ENCODE peak calls at places on chromosomes 3 and 15, in eight cellular contexts. One of them, this sample, is unnamed.

GRCh38 chr15:39934415-39935044 is 615 bp downstream of the EIF2AK4 start:
- DNase-seq in OCI-LY7: no peak
- DNase-seq in bronchial epithelial cell: peak; percentile 22
- DNase-seq in fibroblast of pulmonary artery: peak; percentile 29
- DNase-seq in cardiac fibroblast: peak; percentile 35
- DNase-seq in A673: peak; percentile 31
- DNase-seq in tibial artery: no peak
- DNase-seq in kidney epithelial cell: no peak
- DNase-seq in this sample: peak; percentile 19

GRCh38 chr3:136994772-136995516 is 37.2 kb downstream of the IL20RB start:
- DNase-seq in OCI-LY7: no peak
- DNase-seq in bronchial epithelial cell: peak; percentile 99
- DNase-seq in fibroblast of pulmonary artery: peak; percentile 99
- DNase-seq in cardiac fibroblast: peak; percentile 99
- DNase-seq in A673: peak; percentile 89
- DNase-seq in tibial artery: peak; percentile 94
- DNase-seq in kidney epithelial cell: no peak
- DNase-seq in this sample: peak; percentile 98

GRCh38 chr15:64596701-64597468 is 136.5 kb downstream of the ZNF609 start:
- DNase-seq in OCI-LY7: no peak
- DNase-seq in bronchial epithelial cell: no peak
- DNase-seq in fibroblast of pulmonary artery: peak; percentile 80
- DNase-seq in cardiac fibroblast: peak; percentile 81
- DNase-seq in A673: peak; percentile 70
- DNase-seq in tibial artery: no peak
- DNase-seq in kidney epithelial cell: no peak
- DNase-seq in this sample: no peak

GRCh38 chr3:146359841-146360240 is 108.9 kb upstream of the PLSCR4 start:
- DNase-seq in OCI-LY7: no peak
- DNase-seq in bronchial epithelial cell: no peak
- DNase-seq in fibroblast of pulmonary artery: no peak
- DNase-seq in cardiac fibroblast: no peak
- DNase-seq in A673: no peak
- DNase-seq in tibial artery: no peak
- DNase-seq in kidney epithelial cell: no peak
- DNase-seq in this sample: no peak

GRCh38 chr3:38968891-38969290 is 82.9 kb downstream of the SCN11A start:
- DNase-seq in OCI-LY7: no peak
- DNase-seq in bronchial epithelial cell: no peak
- DNase-seq in fibroblast of pulmonary artery: no peak
- DNase-seq in cardiac fibroblast: no peak
- DNase-seq in A673: no peak
- DNase-seq in tibial artery: no peak
- DNase-seq in kidney epithelial cell: no peak
- DNase-seq in this sample: no peak

GRCh38 chr3:8565376-8565775 is 63.8 kb downstream of the LMCD1 start:
- DNase-seq in OCI-LY7: no peak
- DNase-seq in bronchial epithelial cell: no peak
- DNase-seq in fibroblast of pulmonary artery: no peak
- DNase-seq in cardiac fibroblast: no peak
- DNase-seq in A673: no peak
- DNase-seq in tibial artery: no peak
- DNase-seq in kidney epithelial cell: no peak
- DNase-seq in this sample: no peak

GRCh38 chr15:91289324-91289723 is 189.3 kb downstream of the SV2B start:
- DNase-seq in OCI-LY7: peak; percentile 38
- DNase-seq in bronchial epithelial cell: no peak
- DNase-seq in fibroblast of pulmonary artery: no peak
- DNase-seq in cardiac fibroblast: no peak
- DNase-seq in A673: peak; percentile 16
- DNase-seq in tibial artery: no peak
- DNase-seq in kidney epithelial cell: no peak
- DNase-seq in this sample: no peak

GRCh38 chr3:178483704-178484103 is 52.5 kb upstream of the KCNMB2 start:
- DNase-seq in OCI-LY7: no peak
- DNase-seq in bronchial epithelial cell: no peak
- DNase-seq in fibroblast of pulmonary artery: peak; percentile 16
- DNase-seq in cardiac fibroblast: peak; percentile 14
- DNase-seq in A673: no peak
- DNase-seq in tibial artery: no peak
- DNase-seq in kidney epithelial cell: peak; percentile 1
- DNase-seq in this sample: no peak

GRCh38 chr3:73832426-73832825 is 207.7 kb upstream of the PDZRN3 start:
- DNase-seq in OCI-LY7: no peak
- DNase-seq in bronchial epithelial cell: no peak
- DNase-seq in fibroblast of pulmonary artery: no peak
- DNase-seq in cardiac fibroblast: no peak
- DNase-seq in A673: no peak
- DNase-seq in tibial artery: no peak
- DNase-seq in kidney epithelial cell: no peak
- DNase-seq in this sample: no peak

GRCh38 chr15:101813803-101814534 is 2.0 kb downstream of the OR4F15 start:
- DNase-seq in OCI-LY7: no peak
- DNase-seq in bronchial epithelial cell: peak; percentile 8
- DNase-seq in fibroblast of pulmonary artery: no peak
- DNase-seq in cardiac fibroblast: no peak
- DNase-seq in A673: peak; percentile 11
- DNase-seq in tibial artery: no peak
- DNase-seq in kidney epithelial cell: peak; percentile 70
- DNase-seq in this sample: peak; percentile 16

DNA sequence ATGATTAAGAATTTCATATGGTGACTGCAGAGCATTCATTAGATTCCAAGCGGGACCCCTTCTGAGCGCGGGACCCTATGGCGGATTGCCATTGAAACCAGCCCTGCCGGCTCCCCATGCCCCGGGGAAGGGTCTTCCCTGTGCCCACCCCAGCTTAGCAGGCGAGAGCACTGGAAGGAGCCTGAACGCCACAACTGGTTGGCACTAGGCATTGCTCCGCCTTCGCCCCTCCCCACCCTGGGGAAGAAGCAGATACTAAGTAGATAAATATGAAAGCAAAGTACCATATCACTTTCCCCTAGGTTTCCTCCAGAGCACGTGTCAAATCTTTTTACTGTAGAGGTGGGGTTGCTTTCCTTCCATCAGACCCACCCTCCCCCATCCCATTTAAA is 70.7 kb downstream of the CYP19A1 start:
- DNase-seq in OCI-LY7: no peak
- DNase-seq in bronchial epithelial cell: no peak
- DNase-seq in fibroblast of pulmonary artery: no peak
- DNase-seq in cardiac fibroblast: no peak
- DNase-seq in A673: peak; percentile 29
- DNase-seq in tibial artery: no peak
- DNase-seq in kidney epithelial cell: no peak
- DNase-seq in this sample: no peak
- TF ChIP-seq CTCF in OCI-LY7: no peak
- TF ChIP-seq CTCF in bronchial epithelial cell: no peak
- TF ChIP-seq CTCF in fibroblast of pulmonary artery: no peak
- TF ChIP-seq CTCF in cardiac fibroblast: no peak
- TF ChIP-seq CTCF in A673: no peak
- TF ChIP-seq CTCF in tibial artery: no peak
- TF ChIP-seq CTCF in kidney epithelial cell: no peak
- TF ChIP-seq CTCF in this sample: no peak

GRCh38 chr15:74988007-74988800 is 7.2 kb upstream of the SCAMP5 start:
- DNase-seq in OCI-LY7: peak; percentile 66
- DNase-seq in bronchial epithelial cell: peak; percentile 50
- DNase-seq in fibroblast of pulmonary artery: peak; percentile 70
- DNase-seq in cardiac fibroblast: peak; percentile 62
- DNase-seq in A673: peak; percentile 51
- DNase-seq in tibial artery: no peak
- DNase-seq in kidney epithelial cell: no peak
- DNase-seq in this sample: peak; percentile 71

GRCh38 chr15:74994685-74995084 is 678 bp upstream of the SCAMP5 start:
- DNase-seq in OCI-LY7: no peak
- DNase-seq in bronchial epithelial cell: no peak
- DNase-seq in fibroblast of pulmonary artery: no peak
- DNase-seq in cardiac fibroblast: no peak
- DNase-seq in A673: no peak
- DNase-seq in tibial artery: no peak
- DNase-seq in kidney epithelial cell: no peak
- DNase-seq in this sample: no peak

GRCh38 chr15:74992619-74993018 is 2.7 kb upstream of the SCAMP5 start:
- DNase-seq in OCI-LY7: no peak
- DNase-seq in bronchial epithelial cell: no peak
- DNase-seq in fibroblast of pulmonary artery: no peak
- DNase-seq in cardiac fibroblast: no peak
- DNase-seq in A673: no peak
- DNase-seq in tibial artery: no peak
- DNase-seq in kidney epithelial cell: no peak
- DNase-seq in this sample: no peak

GRCh38 chr15:74994236-74994635 is 1.1 kb upstream of the SCAMP5 start:
- DNase-seq in OCI-LY7: no peak
- DNase-seq in bronchial epithelial cell: no peak
- DNase-seq in fibroblast of pulmonary artery: no peak
- DNase-seq in cardiac fibroblast: no peak
- DNase-seq in A673: no peak
- DNase-seq in tibial artery: no peak
- DNase-seq in kidney epithelial cell: no peak
- DNase-seq in this sample: no peak

GRCh38 chr15:74989527-74989926 is 5.8 kb upstream of the SCAMP5 start:
- DNase-seq in OCI-LY7: no peak
- DNase-seq in bronchial epithelial cell: no peak
- DNase-seq in fibroblast of pulmonary artery: no peak
- DNase-seq in cardiac fibroblast: no peak
- DNase-seq in A673: no peak
- DNase-seq in tibial artery: no peak
- DNase-seq in kidney epithelial cell: no peak
- DNase-seq in this sample: no peak
- H3K4me3 ChIP-seq in OCI-LY7: no peak overlapping the region
- H3K4me3 ChIP-seq in bronchial epithelial cell: no peak overlapping the region
- H3K4me3 ChIP-seq in fibroblast of pulmonary artery: no peak overlapping the region
- H3K4me3 ChIP-seq in cardiac fibroblast: no peak overlapping the region
- H3K4me3 ChIP-seq in A673: no peak overlapping the region
- H3K4me3 ChIP-seq in tibial artery: no peak overlapping the region
- H3K4me3 ChIP-seq in kidney epithelial cell: no peak overlapping the region
- H3K4me3 ChIP-seq in this sample: no peak overlapping the region

GRCh38 chr3:126737527-126737926 is 33.5 kb downstream of the CHCHD6 start:
- DNase-seq in OCI-LY7: no peak
- DNase-seq in bronchial epithelial cell: no peak
- DNase-seq in fibroblast of pulmonary artery: no peak
- DNase-seq in cardiac fibroblast: no peak
- DNase-seq in A673: no peak
- DNase-seq in tibial artery: no peak
- DNase-seq in kidney epithelial cell: no peak
- DNase-seq in this sample: no peak
- TF ChIP-seq CTCF in OCI-LY7: peak; percentile 58
- TF ChIP-seq CTCF in bronchial epithelial cell: peak; percentile 13
- TF ChIP-seq CTCF in fibroblast of pulmonary artery: no peak
- TF ChIP-seq CTCF in cardiac fibroblast: peak; percentile 27
- TF ChIP-seq CTCF in A673: peak; percentile 27
- TF ChIP-seq CTCF in tibial artery: no peak
- TF ChIP-seq CTCF in kidney epithelial cell: peak; percentile 24
- TF ChIP-seq CTCF in this sample: no peak

DNA sequence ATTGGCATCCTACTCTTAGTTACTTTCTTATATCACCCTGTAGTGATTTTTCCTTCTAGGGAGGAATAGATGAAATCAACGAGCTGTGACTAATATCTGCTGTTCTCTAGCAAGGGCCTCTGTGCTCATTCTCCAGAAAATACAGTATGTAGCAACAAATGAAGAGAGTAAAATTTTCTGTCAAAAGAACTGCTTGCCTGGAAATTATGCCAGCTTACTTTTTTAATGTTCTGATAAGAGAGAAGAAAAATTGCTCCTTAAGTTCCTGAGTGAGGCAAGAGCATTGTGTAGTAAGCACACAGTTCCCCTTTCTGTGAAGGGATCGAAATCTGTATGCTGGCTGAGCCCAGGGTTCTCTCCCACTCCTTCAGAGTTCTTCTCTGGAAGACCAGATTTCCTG is 51.4 kb upstream of the GK5 start:
- DNase-seq in OCI-LY7: no peak
- DNase-seq in bronchial epithelial cell: no peak
- DNase-seq in fibroblast of pulmonary artery: peak; percentile 93
- DNase-seq in cardiac fibroblast: peak; percentile 92
- DNase-seq in A673: no peak
- DNase-seq in tibial artery: no peak
- DNase-seq in kidney epithelial cell: no peak
- DNase-seq in this sample: no peak
- H3K4me3 ChIP-seq in OCI-LY7: no peak overlapping the region
- H3K4me3 ChIP-seq in bronchial epithelial cell: no peak overlapping the region
- H3K4me3 ChIP-seq in fibroblast of pulmonary artery: no peak overlapping the region
- H3K4me3 ChIP-seq in cardiac fibroblast: no peak overlapping the region
- H3K4me3 ChIP-seq in A673: no peak overlapping the region
- H3K4me3 ChIP-seq in tibial artery: no peak overlapping the region
- H3K4me3 ChIP-seq in kidney epithelial cell: no peak overlapping the region
- H3K4me3 ChIP-seq in this sample: no peak overlapping the region

This sample was measured in epithelial cell of esophagus.